ENCODE peak calls at places on chromosomes 11 and 22, in seven cellular contexts. R is neuronal stem cell, N is H1, A is HepG2, I is fibroblast of lung, Y is IMR-90, Z is SK-N-SH. D is an unnamed sample.

GRCh38 chr22:48257690-48258065 is 1495.2 kb downstream of the TBC1D22A start:
- DNase-seq in R (no peak), N (no peak), A (no peak), I (no peak), Y (no peak), Z (no peak), D (no peak)

GRCh38 chr11:66745356-66746235 is 16.6 kb upstream of the SPTBN2 start:
- DNase-seq in R (no peak), N (peak; percentile 56), A (no peak), I (no peak), Y (no peak), Z (no peak), D (no peak)

GRCh38 chr11:6472934-6473333 is 807 bp downstream of the TRIM3 start:
- DNase-seq in R (no peak), N (no peak), A (no peak), I (no peak), Y (no peak), Z (no peak), D (no peak)

GRCh38 chr22:31829505-31829904 is 75.7 kb downstream of the DEPDC5 start:
- DNase-seq in R (no peak), N (no peak), A (peak; percentile 46), I (peak; percentile 83), Y (peak; percentile 97), Z (peak; percentile 47), D (no peak)

GRCh38 chr11:129146196-129146595 is 45.9 kb downstream of the ARHGAP32 start:
- DNase-seq in R (no peak), N (no peak), A (no peak), I (peak; percentile 73), Y (peak; percentile 64), Z (no peak), D (no peak)

GRCh38 chr22:40396882-40397281 is 26.5 kb downstream of the SGSM3 start:
- DNase-seq in R (peak; percentile 12), N (peak; percentile 53), A (no peak), I (peak; percentile 80), Y (peak; percentile 88), Z (peak; percentile 75), D (no peak)

GRCh38 chr11:28146123-28146751 is 38.0 kb downstream of the METTL15 start:
- DNase-seq in R (peak; percentile 14), N (no peak), A (peak; percentile 59), I (peak; percentile 87), Y (peak; percentile 92), Z (no peak), D (no peak)

GRCh38 chr11:10778217-10778970 is 27.3 kb downstream of the CTR9 start:
- DNase-seq in R (no peak), N (no peak), A (no peak), I (peak; percentile 89), Y (peak; percentile 95), Z (peak; percentile 78), D (no peak)

GRCh38 chr11:78654071-78654470 is 79.4 kb upstream of the NARS2 start:
- DNase-seq in R (no peak), N (peak; percentile 31), A (no peak), I (no peak), Y (no peak), Z (no peak), D (no peak)

GRCh38 chr11:134535029-134536025 is 123.3 kb upstream of the B3GAT1 start:
- DNase-seq in R (no peak), N (peak; percentile 37), A (no peak), I (no peak), Y (no peak), Z (no peak), D (no peak)

GRCh38 chr22:23285734-23286133 is 105.4 kb downstream of the BCR start:
- DNase-seq in R (no peak), N (no peak), A (no peak), I (peak; percentile 12), Y (peak; percentile 59), Z (no peak), D (no peak)

GRCh38 chr11:94654201-94654600 is 87.0 kb downstream of the PIWIL4 start:
- DNase-seq in R (no peak), N (peak; percentile 38), A (no peak), I (no peak), Y (no peak), Z (no peak), D (no peak)

GRCh38 chr11:129698212-129698611 is 117.4 kb upstream of the TMEM45B start:
- DNase-seq in R (no peak), N (no peak), A (no peak), I (no peak), Y (no peak), Z (no peak), D (no peak)

GRCh38 chr22:43620197-43620596 is 191.9 kb downstream of the EFCAB6 start:
- DNase-seq in R (no peak), N (no peak), A (no peak), I (no peak), Y (no peak), Z (no peak), D (no peak)

GRCh38 chr11:102950622-102951081 is 4.9 kb downstream of the MMP13 start:
- DNase-seq in R (no peak), N (no peak), A (no peak), I (peak; percentile 87), Y (peak; percentile 56), Z (no peak), D (no peak)

GRCh38 chr11:21736404-21736803 is 456.5 kb upstream of the ANO5 start:
- DNase-seq in R (no peak), N (no peak), A (no peak), I (no peak), Y (no peak), Z (no peak), D (no peak)

GRCh38 chr11:134331565-134332188 is at the start of gene GLB1L2:
- DNase-seq in R (peak; percentile 75), N (peak; percentile 86), A (peak; percentile 35), I (peak; percentile 25), Y (no peak), Z (peak; percentile 99), D (peak; percentile 44)

DNA sequence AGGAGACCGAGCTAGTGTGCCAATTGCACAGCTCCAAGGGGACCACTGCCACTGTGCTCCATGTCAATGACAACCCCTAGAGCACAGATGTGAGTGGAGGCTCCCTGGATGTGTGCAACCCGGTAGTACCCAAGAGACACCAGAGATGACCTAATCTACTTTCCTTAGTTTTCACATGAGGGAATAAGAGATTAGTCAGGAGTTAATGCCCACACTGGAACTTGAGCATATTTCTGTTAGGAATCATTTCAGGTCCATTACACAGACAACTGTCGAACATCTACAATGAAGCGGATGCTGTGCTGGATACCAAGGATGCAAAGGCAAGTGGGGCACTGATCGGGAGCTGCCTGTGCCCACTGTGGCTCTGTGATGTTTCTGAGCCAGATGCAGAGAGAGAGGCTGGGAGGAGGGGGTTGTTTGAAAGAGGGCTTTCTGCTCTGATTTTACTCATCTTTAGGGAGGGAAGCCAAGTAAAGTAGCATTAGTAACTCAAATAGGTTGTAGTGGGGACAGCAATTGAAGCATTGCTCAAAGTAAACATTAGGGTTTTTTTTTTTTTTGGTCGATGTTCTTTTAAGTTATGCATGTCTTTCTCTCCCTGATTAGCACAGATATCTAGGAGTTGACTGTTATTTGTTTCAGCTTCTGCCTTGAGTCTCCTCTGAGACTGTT is 82.5 kb upstream of the SORL1-AS1 start:
- DNase-seq in R (no peak), N (no peak), A (no peak), I (no peak), Y (peak; percentile 29), Z (no peak), D (no peak)
- H3K4me3 ChIP-seq in R (no peak overlapping the region), N (no peak overlapping the region), A (no peak overlapping the region), I (no peak overlapping the region), Y (no peak overlapping the region), Z (no peak overlapping the region), D (no peak overlapping the region)

DNA sequence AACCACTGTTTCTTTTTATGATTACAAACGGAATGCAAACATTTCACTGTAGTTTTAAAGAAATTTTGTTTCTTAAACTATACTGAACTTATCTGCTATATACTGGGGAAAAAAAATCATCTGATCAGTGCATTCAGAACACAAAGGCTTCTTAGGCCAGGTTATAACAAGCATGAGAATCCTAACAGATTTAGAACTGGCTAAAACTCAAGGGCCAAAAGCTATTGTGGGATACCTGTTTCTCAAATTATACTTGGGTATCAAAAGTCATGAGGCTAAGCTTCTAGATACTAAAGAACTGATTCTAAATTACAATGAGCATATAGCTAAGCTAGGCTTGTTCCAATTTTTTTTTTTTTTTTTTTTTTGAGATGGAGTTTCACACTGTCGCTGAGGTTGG is 29.7 kb upstream of the CHRNA10 start:
- DNase-seq in R (no peak), N (no peak), A (no peak), I (no peak), Y (no peak), Z (no peak), D (no peak)
- H3K4me1 ChIP-seq in R (no peaks in the 10 kb centered on the region), N (no peaks in the 10 kb centered on the region), A (no peaks in the 10 kb centered on the region), I (no peaks in the 10 kb centered on the region), Y (peaks cover 6% of the 10 kb centered on the region), Z (no peaks in the 10 kb centered on the region), D (no peaks in the 10 kb centered on the region)

GRCh38 chr11:126048198-126048597 is 14.5 kb downstream of the CDON start:
- DNase-seq in R (no peak), N (no peak), A (no peak), I (no peak), Y (no peak), Z (no peak), D (no peak)

GRCh38 chr11:126054412-126054811 is 8.3 kb downstream of the CDON start:
- DNase-seq in R (no peak), N (no peak), A (no peak), I (no peak), Y (no peak), Z (no peak), D (no peak)

GRCh38 chr11:126053340-126054286 is 9.1 kb downstream of the CDON start:
- DNase-seq in R (no peak), N (no peak), A (no peak), I (no peak), Y (no peak), Z (peak; percentile 57), D (no peak)

GRCh38 chr11:126049159-126049558 is 13.5 kb downstream of the CDON start:
- DNase-seq in R (no peak), N (no peak), A (no peak), I (no peak), Y (no peak), Z (peak; percentile 49), D (no peak)

GRCh38 chr11:126051117-126051516 is 11.5 kb downstream of the CDON start:
- DNase-seq in R (no peak), N (no peak), A (no peak), I (no peak), Y (no peak), Z (no peak), D (no peak)
- H3K9ac ChIP-seq in R (no peak overlapping the region), N (no peak overlapping the region), A (no peak overlapping the region), I (no peak overlapping the region), Y (no peak overlapping the region), Z (no peak overlapping the region), D (no peak overlapping the region)

GRCh38 chr22:19761022-19761499 is 483 bp downstream of the TBX1 start:
- DNase-seq in R (no peak), N (no peak), A (no peak), I (no peak), Y (no peak), Z (peak; percentile 71), D (no peak)

GRCh38 chr22:19758896-19759458 is 1.6 kb upstream of the TBX1 start:
- DNase-seq in R (no peak), N (no peak), A (no peak), I (no peak), Y (no peak), Z (no peak), D (no peak)

GRCh38 chr22:19760652-19761002 is at the start of gene TBX1:
- DNase-seq in R (no peak), N (no peak), A (no peak), I (no peak), Y (no peak), Z (peak; percentile 65), D (no peak)

GRCh38 chr22:19759459-19759993 is 1.1 kb upstream of the TBX1 start:
- DNase-seq in R (no peak), N (no peak), A (no peak), I (no peak), Y (no peak), Z (peak; percentile 64), D (no peak)

GRCh38 chr22:19759994-19760651 is 455 bp upstream of the TBX1 start:
- DNase-seq in R (no peak), N (no peak), A (no peak), I (no peak), Y (no peak), Z (peak; percentile 74), D (no peak)
- H3K4me3 ChIP-seq in R (no peak overlapping the region), N (peak overlapping the region; percentile 46), A (no peak overlapping the region), I (no peak overlapping the region), Y (peak overlapping the region; percentile 9), Z (no peak overlapping the region), D (no peak overlapping the region)

D was measured in NT2/D1.